ENCODE peak calls at places on chromosomes 7 and 10, in nine cellular contexts. One of them, this sample, is unnamed.

GRCh38 chr10:69483988-69484387 is 32.7 kb downstream of the TSPAN15 start:
- DNase-seq in upper lobe of left lung: no peak
- DNase-seq in right lobe of liver: no peak
- DNase-seq in IMR-90: no peak
- DNase-seq in gastrocnemius medialis: no peak
- DNase-seq in ovary: no peak
- DNase-seq in HCT116: no peak
- DNase-seq in spleen: no peak
- DNase-seq in GM12878: no peak
- DNase-seq in this sample: no peak

GRCh38 chr7:35420657-35421056 is 166.8 kb upstream of the TBX20 start:
- DNase-seq in right lobe of liver: no peak
- DNase-seq in GM12878: no peak
- DNase-seq in ovary: no peak
- DNase-seq in upper lobe of left lung: no peak
- DNase-seq in gastrocnemius medialis: no peak
- DNase-seq in HCT116: no peak
- DNase-seq in IMR-90: peak; percentile 1
- DNase-seq in spleen: no peak
- DNase-seq in this sample: no peak

GRCh38 chr7:27032843-27033242 is 63.0 kb downstream of the HOXA1 start:
- DNase-seq in HCT116: no peak
- DNase-seq in ovary: no peak
- DNase-seq in right lobe of liver: no peak
- DNase-seq in gastrocnemius medialis: no peak
- DNase-seq in upper lobe of left lung: no peak
- DNase-seq in spleen: no peak
- DNase-seq in GM12878: no peak
- DNase-seq in IMR-90: peak; percentile 13
- DNase-seq in this sample: no peak

GRCh38 chr7:149772821-149773425 is 465 bp downstream of the ZNF467 start:
- DNase-seq in upper lobe of left lung: peak; percentile 35
- DNase-seq in gastrocnemius medialis: no peak
- DNase-seq in HCT116: no peak
- DNase-seq in right lobe of liver: peak; percentile 70
- DNase-seq in spleen: peak; percentile 91
- DNase-seq in ovary: peak; percentile 30
- DNase-seq in GM12878: no peak
- DNase-seq in IMR-90: no peak
- DNase-seq in this sample: peak; percentile 45

GRCh38 chr7:94683066-94683465 is 27.1 kb upstream of the SGCE start:
- DNase-seq in gastrocnemius medialis: no peak
- DNase-seq in IMR-90: no peak
- DNase-seq in upper lobe of left lung: no peak
- DNase-seq in HCT116: no peak
- DNase-seq in right lobe of liver: no peak
- DNase-seq in spleen: no peak
- DNase-seq in ovary: no peak
- DNase-seq in GM12878: no peak
- DNase-seq in this sample: no peak

GRCh38 chr7:112449353-112449752 is 907 bp upstream of the IFRD1 start:
- DNase-seq in right lobe of liver: no peak
- DNase-seq in ovary: no peak
- DNase-seq in spleen: no peak
- DNase-seq in IMR-90: peak; percentile 47
- DNase-seq in gastrocnemius medialis: peak; percentile 54
- DNase-seq in upper lobe of left lung: peak; percentile 68
- DNase-seq in HCT116: peak; percentile 59
- DNase-seq in GM12878: no peak
- DNase-seq in this sample: peak; percentile 56

GRCh38 chr7:64533756-64534155 is 29.1 kb downstream of the ZNF680 start:
- DNase-seq in IMR-90: no peak
- DNase-seq in HCT116: no peak
- DNase-seq in right lobe of liver: no peak
- DNase-seq in upper lobe of left lung: no peak
- DNase-seq in ovary: no peak
- DNase-seq in gastrocnemius medialis: no peak
- DNase-seq in GM12878: no peak
- DNase-seq in spleen: no peak
- DNase-seq in this sample: no peak

GRCh38 chr10:83881647-83882046 is 257.7 kb upstream of the GHITM start:
- DNase-seq in upper lobe of left lung: no peak
- DNase-seq in GM12878: no peak
- DNase-seq in HCT116: no peak
- DNase-seq in right lobe of liver: no peak
- DNase-seq in gastrocnemius medialis: no peak
- DNase-seq in ovary: no peak
- DNase-seq in spleen: no peak
- DNase-seq in IMR-90: no peak
- DNase-seq in this sample: no peak

GRCh38 chr7:81604075-81604807 is 165.6 kb downstream of the HGF start:
- DNase-seq in spleen: no peak
- DNase-seq in GM12878: no peak
- DNase-seq in upper lobe of left lung: no peak
- DNase-seq in right lobe of liver: no peak
- DNase-seq in IMR-90: peak; percentile 99
- DNase-seq in gastrocnemius medialis: no peak
- DNase-seq in ovary: no peak
- DNase-seq in HCT116: no peak
- DNase-seq in this sample: no peak

GRCh38 chr10:28508304-28508925 is 24.5 kb upstream of the WAC start:
- DNase-seq in spleen: no peak
- DNase-seq in right lobe of liver: no peak
- DNase-seq in IMR-90: no peak
- DNase-seq in gastrocnemius medialis: no peak
- DNase-seq in upper lobe of left lung: no peak
- DNase-seq in HCT116: no peak
- DNase-seq in ovary: no peak
- DNase-seq in GM12878: no peak
- DNase-seq in this sample: no peak

GRCh38 chr10:28509286-28509685 is 23.6 kb upstream of the WAC start:
- DNase-seq in right lobe of liver: no peak
- DNase-seq in IMR-90: no peak
- DNase-seq in spleen: no peak
- DNase-seq in upper lobe of left lung: no peak
- DNase-seq in gastrocnemius medialis: no peak
- DNase-seq in HCT116: no peak
- DNase-seq in GM12878: no peak
- DNase-seq in ovary: no peak
- DNase-seq in this sample: no peak

GRCh38 chr10:28503114-28503513 is 29.8 kb upstream of the WAC start:
- DNase-seq in gastrocnemius medialis: no peak
- DNase-seq in IMR-90: no peak
- DNase-seq in GM12878: no peak
- DNase-seq in spleen: no peak
- DNase-seq in right lobe of liver: no peak
- DNase-seq in HCT116: peak; percentile 27
- DNase-seq in upper lobe of left lung: no peak
- DNase-seq in ovary: no peak
- DNase-seq in this sample: peak; percentile 51

DNA sequence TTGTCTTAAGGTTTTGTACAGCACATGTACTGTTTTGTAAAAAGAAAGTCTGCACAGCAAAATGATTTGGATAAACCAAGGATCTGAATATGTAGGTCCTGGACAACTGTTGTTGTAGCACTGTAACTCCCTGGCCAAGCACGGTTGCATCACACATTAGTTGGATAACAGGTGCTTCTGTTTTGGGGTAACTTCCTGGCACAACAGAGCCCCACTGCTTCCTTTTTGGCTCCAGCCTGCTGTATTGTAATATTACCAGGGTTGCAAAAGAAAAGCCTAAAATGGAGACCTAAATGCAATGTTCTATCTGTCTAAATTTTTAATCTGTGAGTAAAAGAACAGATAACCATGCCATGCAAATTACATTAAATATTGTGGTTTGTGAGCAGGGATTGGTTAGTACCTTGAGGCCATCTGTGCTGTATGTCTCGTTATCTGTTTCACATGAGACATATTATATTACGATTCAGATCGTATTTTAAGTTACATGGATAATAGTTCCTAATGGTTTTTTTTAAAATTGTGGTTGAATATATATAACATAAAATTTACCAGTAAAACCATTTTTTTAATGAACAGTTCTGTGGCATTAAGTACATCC is 27.5 kb upstream of the WAC start:
- DNase-seq in ovary: no peak
- DNase-seq in spleen: no peak
- DNase-seq in IMR-90: no peak
- DNase-seq in upper lobe of left lung: no peak
- DNase-seq in right lobe of liver: no peak
- DNase-seq in GM12878: no peak
- DNase-seq in gastrocnemius medialis: no peak
- DNase-seq in HCT116: no peak
- DNase-seq in this sample: no peak
- H3K4me3 ChIP-seq in ovary: no peak overlapping the region
- H3K4me3 ChIP-seq in spleen: no peak overlapping the region
- H3K4me3 ChIP-seq in IMR-90: no peak overlapping the region
- H3K4me3 ChIP-seq in upper lobe of left lung: no peak overlapping the region
- H3K4me3 ChIP-seq in right lobe of liver: no peak overlapping the region
- H3K4me3 ChIP-seq in GM12878: no peak overlapping the region
- H3K4me3 ChIP-seq in gastrocnemius medialis: no peak overlapping the region
- H3K4me3 ChIP-seq in HCT116: no peak overlapping the region
- H3K4me3 ChIP-seq in this sample: no peak overlapping the region

DNA sequence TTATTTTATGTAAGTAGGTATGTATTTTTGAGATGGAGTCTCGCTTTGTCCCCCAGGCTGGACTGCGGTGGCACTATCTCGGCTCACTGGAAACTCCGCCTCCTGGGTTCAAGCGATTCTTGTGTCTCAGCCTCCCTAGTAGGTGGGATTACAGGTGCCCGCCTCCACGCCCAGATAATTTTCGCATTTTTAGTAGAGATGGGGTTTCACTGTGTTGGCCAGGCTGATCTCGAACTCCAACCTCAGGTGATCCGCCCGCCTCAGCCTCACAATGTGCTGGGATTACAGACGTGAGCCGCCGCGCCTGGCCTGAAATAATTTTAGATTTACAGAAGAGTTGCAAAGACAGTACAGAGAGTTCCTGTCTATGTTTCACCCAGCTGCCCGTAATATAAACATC is 37.5 kb downstream of the PFKFB3 start:
- DNase-seq in spleen: no peak
- DNase-seq in ovary: no peak
- DNase-seq in upper lobe of left lung: no peak
- DNase-seq in HCT116: no peak
- DNase-seq in IMR-90: no peak
- DNase-seq in gastrocnemius medialis: no peak
- DNase-seq in GM12878: no peak
- DNase-seq in right lobe of liver: no peak
- DNase-seq in this sample: no peak
- H3K36me3 ChIP-seq in spleen: peaks cover 8% of the 10 kb centered on the region
- H3K36me3 ChIP-seq in ovary: no peaks in the 10 kb centered on the region
- H3K36me3 ChIP-seq in upper lobe of left lung: peaks cover 12% of the 10 kb centered on the region
- H3K36me3 ChIP-seq in HCT116: no peaks in the 10 kb centered on the region
- H3K36me3 ChIP-seq in IMR-90: peaks cover 17% of the 10 kb centered on the region
- H3K36me3 ChIP-seq in gastrocnemius medialis: no peaks in the 10 kb centered on the region
- H3K36me3 ChIP-seq in GM12878: peaks cover 2% of the 10 kb centered on the region
- H3K36me3 ChIP-seq in right lobe of liver: no peaks in the 10 kb centered on the region
- H3K36me3 ChIP-seq in this sample: no peaks in the 10 kb centered on the region

GRCh38 chr7:924541-925231 is 29.8 kb downstream of the ADAP1 start:
- DNase-seq in HCT116: no peak
- DNase-seq in right lobe of liver: peak; percentile 55
- DNase-seq in spleen: peak; percentile 81
- DNase-seq in gastrocnemius medialis: no peak
- DNase-seq in upper lobe of left lung: peak; percentile 46
- DNase-seq in IMR-90: peak; percentile 12
- DNase-seq in GM12878: no peak
- DNase-seq in ovary: peak; percentile 6
- DNase-seq in this sample: peak; percentile 9

GRCh38 chr7:929311-929711 is 25.2 kb downstream of the ADAP1 start:
- DNase-seq in spleen: peak; percentile 61
- DNase-seq in right lobe of liver: peak; percentile 42
- DNase-seq in HCT116: no peak
- DNase-seq in IMR-90: no peak
- DNase-seq in upper lobe of left lung: peak; percentile 11
- DNase-seq in ovary: no peak
- DNase-seq in gastrocnemius medialis: no peak
- DNase-seq in GM12878: no peak
- DNase-seq in this sample: peak; percentile 1

GRCh38 chr7:927031-927671 is 27.3 kb downstream of the ADAP1 start:
- DNase-seq in upper lobe of left lung: peak; percentile 19
- DNase-seq in right lobe of liver: peak; percentile 49
- DNase-seq in IMR-90: no peak
- DNase-seq in HCT116: no peak
- DNase-seq in gastrocnemius medialis: no peak
- DNase-seq in ovary: no peak
- DNase-seq in GM12878: no peak
- DNase-seq in spleen: peak; percentile 70
- DNase-seq in this sample: peak; percentile 4

GRCh38 chr7:925601-926000 is 28.9 kb downstream of the ADAP1 start:
- DNase-seq in ovary: peak; percentile 10
- DNase-seq in IMR-90: no peak
- DNase-seq in GM12878: no peak
- DNase-seq in spleen: peak; percentile 88
- DNase-seq in gastrocnemius medialis: no peak
- DNase-seq in right lobe of liver: peak; percentile 51
- DNase-seq in HCT116: no peak
- DNase-seq in upper lobe of left lung: peak; percentile 63
- DNase-seq in this sample: peak; percentile 22

GRCh38 chr7:926061-927030 is 28.1 kb downstream of the ADAP1 start:
- DNase-seq in right lobe of liver: peak; percentile 54
- DNase-seq in spleen: peak; percentile 76
- DNase-seq in upper lobe of left lung: peak; percentile 18
- DNase-seq in gastrocnemius medialis: no peak
- DNase-seq in IMR-90: no peak
- DNase-seq in GM12878: no peak
- DNase-seq in ovary: no peak
- DNase-seq in HCT116: no peak
- DNase-seq in this sample: peak; percentile 5
- TF ChIP-seq POLR2A in right lobe of liver: no peak
- TF ChIP-seq POLR2A in spleen: no peak
- TF ChIP-seq POLR2A in upper lobe of left lung: no peak
- TF ChIP-seq POLR2A in gastrocnemius medialis: no peak
- TF ChIP-seq POLR2A in IMR-90: no peak
- TF ChIP-seq POLR2A in GM12878: no peak
- TF ChIP-seq POLR2A in ovary: no peak
- TF ChIP-seq POLR2A in HCT116: no peak
- TF ChIP-seq POLR2A in this sample: no peak

DNA sequence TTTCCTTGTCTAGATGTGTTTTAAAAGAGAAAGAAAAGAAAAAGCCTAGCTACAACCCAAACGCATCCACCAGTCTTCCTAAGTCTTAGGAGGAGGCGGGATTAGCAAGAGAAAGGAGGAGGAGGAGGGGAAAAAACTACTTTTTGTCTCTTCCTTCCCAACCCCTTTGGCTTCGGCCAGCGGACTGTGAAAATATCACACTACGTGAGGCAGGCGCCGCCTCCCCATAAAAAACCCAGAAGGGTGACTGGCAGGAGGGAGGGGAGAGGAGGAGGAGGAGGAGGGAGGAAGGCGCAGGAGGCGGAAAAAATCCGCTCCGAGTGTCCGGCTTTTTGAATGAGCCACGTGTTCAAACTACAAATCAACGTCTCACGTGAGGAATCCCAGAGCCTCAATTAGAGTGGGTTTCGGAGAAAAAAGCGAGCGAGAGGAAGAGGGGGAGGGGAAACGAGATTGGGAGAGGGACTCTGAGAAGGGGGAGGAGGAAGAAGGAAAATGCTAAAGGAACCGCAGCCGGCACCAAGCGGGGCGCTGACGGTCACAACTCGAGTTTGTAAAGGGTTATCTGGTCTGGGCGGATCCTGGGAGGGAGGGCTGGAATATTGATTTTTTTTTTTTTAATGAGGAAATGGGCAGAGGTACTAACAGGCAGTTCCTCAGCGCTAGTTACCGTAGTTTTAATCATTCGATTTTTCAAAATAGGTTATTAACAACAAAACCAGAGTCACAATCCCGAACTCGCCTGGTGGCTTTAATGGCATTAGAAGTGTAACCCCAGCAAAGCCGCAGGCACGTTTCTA is at the start of gene IGF2BP3:
- DNase-seq in upper lobe of left lung: no peak
- DNase-seq in IMR-90: peak; percentile 96
- DNase-seq in GM12878: peak; percentile 87
- DNase-seq in gastrocnemius medialis: no peak
- DNase-seq in spleen: peak; percentile 58
- DNase-seq in HCT116: peak; percentile 97
- DNase-seq in right lobe of liver: no peak
- DNase-seq in ovary: no peak
- DNase-seq in this sample: no peak
- H3K4me3 ChIP-seq in upper lobe of left lung: peak within 1 kb of the TSS; percentile 28
- H3K4me3 ChIP-seq in IMR-90: peak within 1 kb of the TSS; percentile 57
- H3K4me3 ChIP-seq in GM12878: peak within 1 kb of the TSS; percentile 96
- H3K4me3 ChIP-seq in gastrocnemius medialis: peak within 1 kb of the TSS; percentile 27
- H3K4me3 ChIP-seq in spleen: peak within 1 kb of the TSS; percentile 38
- H3K4me3 ChIP-seq in HCT116: peak within 1 kb of the TSS; percentile 77
- H3K4me3 ChIP-seq in right lobe of liver: no peak within 1 kb of the TSS
- H3K4me3 ChIP-seq in ovary: peak within 1 kb of the TSS; percentile 23
- H3K4me3 ChIP-seq in this sample: no peak within 1 kb of the TSS

This sample was measured in body of pancreas.